ENCODE peak calls at places on chromosomes 4 and X, in six cellular contexts. One of them, this sample, is unnamed.

GRCh38 chr4:2799971-2800690 is 7.2 kb downstream of the SH3BP2 start:
- DNase-seq in fibroblast of lung: no peak
- DNase-seq in left ventricle myocardium superior: peak; percentile 72
- DNase-seq in NCI-H510A: no peak
- DNase-seq in neural crest cell: no peak
- DNase-seq in Caki2: peak; percentile 41
- DNase-seq in this sample: no peak

GRCh38 chrX:24117288-24117687 is 32.2 kb upstream of the ZFX start:
- DNase-seq in neural crest cell: no peak
- DNase-seq in left ventricle myocardium superior: no peak
- DNase-seq in fibroblast of lung: peak; percentile 72
- DNase-seq in Caki2: no peak
- DNase-seq in NCI-H510A: no peak
- DNase-seq in this sample: no peak

GRCh38 chr4:62194342-62194741 is 994.2 kb downstream of the ADGRL3 start:
- DNase-seq in neural crest cell: no peak
- DNase-seq in NCI-H510A: no peak
- DNase-seq in Caki2: no peak
- DNase-seq in left ventricle myocardium superior: no peak
- DNase-seq in fibroblast of lung: no peak
- DNase-seq in this sample: no peak

GRCh38 chr4:6188687-6189305 is 11.6 kb downstream of the JAKMIP1 start:
- DNase-seq in left ventricle myocardium superior: no peak
- DNase-seq in Caki2: no peak
- DNase-seq in fibroblast of lung: peak; percentile 59
- DNase-seq in NCI-H510A: no peak
- DNase-seq in neural crest cell: no peak
- DNase-seq in this sample: no peak

GRCh38 chrX:39212456-39212855 is 411.2 kb downstream of the MID1IP1 start:
- DNase-seq in left ventricle myocardium superior: no peak
- DNase-seq in neural crest cell: no peak
- DNase-seq in fibroblast of lung: no peak
- DNase-seq in NCI-H510A: no peak
- DNase-seq in Caki2: no peak
- DNase-seq in this sample: no peak

GRCh38 chr4:138665851-138666250 is 349.7 kb upstream of the NOCT start:
- DNase-seq in fibroblast of lung: no peak
- DNase-seq in Caki2: no peak
- DNase-seq in NCI-H510A: no peak
- DNase-seq in left ventricle myocardium superior: no peak
- DNase-seq in neural crest cell: no peak
- DNase-seq in this sample: no peak

GRCh38 chrX:154327026-154327820 is 31.6 kb downstream of the TKTL1 start:
- DNase-seq in Caki2: no peak
- DNase-seq in left ventricle myocardium superior: no peak
- DNase-seq in fibroblast of lung: peak; percentile 51
- DNase-seq in neural crest cell: no peak
- DNase-seq in NCI-H510A: no peak
- DNase-seq in this sample: no peak

GRCh38 chr4:25172964-25173917 is 13.0 kb upstream of the SEPSECS start:
- DNase-seq in Caki2: peak; percentile 72
- DNase-seq in neural crest cell: no peak
- DNase-seq in NCI-H510A: no peak
- DNase-seq in fibroblast of lung: peak; percentile 100
- DNase-seq in left ventricle myocardium superior: no peak
- DNase-seq in this sample: no peak

This sample was measured in NCI-H1417.